ENCODE peak calls at places on chromosomes 16 and 17, in five cellular contexts. X, U, A, O and Q are unnamed samples.
A peak's percentile ranks its signal among the peaks of the same experiment; 100 is the strongest.

GRCh38 chr16:75497558-75497957 is 2.3 kb upstream of the CHST6 start:
- DNase-seq in X (no peak), U (no peak), A (no peak), O (no peak), Q (no peak)

GRCh38 chr17:63772801-63773271 is 561 bp downstream of the CCDC47 start:
- DNase-seq in A (no peak), X (peak; percentile 34), U (no peak), O (peak; percentile 31), Q (no peak)

GRCh38 chr17:45946841-45947256 is 52.2 kb upstream of the STH start:
- DNase-seq in O (no peak), U (no peak), X (no peak), A (no peak), Q (no peak)

GRCh38 chr17:76540381-76541300 is 797 bp downstream of the PRCD start:
- DNase-seq in U (peak; percentile 88), A (peak; percentile 98), X (peak; percentile 94), O (peak; percentile 73), Q (peak; percentile 95)

GRCh38 chr17:28199115-28199514 is 119.9 kb upstream of the TMEM97 start:
- DNase-seq in O (no peak), U (no peak), X (no peak), A (no peak), Q (no peak)

GRCh38 chr16:71929048-71929447 is 33.7 kb downstream of the IST1 start:
- DNase-seq in X (no peak), U (no peak), O (no peak), A (no peak), Q (peak; percentile 54)

GRCh38 chr16:27729516-27730304 is 179.8 kb downstream of the KATNIP start:
- DNase-seq in U (no peak), O (no peak), X (no peak), A (no peak), Q (peak; percentile 33)

GRCh38 chr17:40352044-40352778 is 12.3 kb downstream of the GJD3 start:
- DNase-seq in A (no peak), O (no peak), U (no peak), X (no peak), Q (no peak)

GRCh38 chr16:27112093-27112811 is 45.5 kb downstream of the C16orf82 start:
- DNase-seq in U (no peak), X (no peak), A (no peak), O (no peak), Q (no peak)

GRCh38 chr16:58299757-58300349 is 5.0 kb upstream of the PRSS54 start:
- DNase-seq in O (peak; percentile 26), U (peak; percentile 69), X (peak; percentile 12), A (peak; percentile 41), Q (peak; percentile 36)

GRCh38 chr17:8728991-8729390 is 15.6 kb downstream of the CCDC42 start:
- DNase-seq in A (no peak), U (no peak), O (no peak), X (no peak), Q (no peak)

GRCh38 chr16:57686577-57686976 is 8.0 kb upstream of the DRC7 start:
- DNase-seq in A (no peak), O (no peak), X (peak; percentile 70), U (no peak), Q (no peak)

GRCh38 chr16:87834668-87835473 is 34.4 kb downstream of the SLC7A5 start:
- DNase-seq in A (no peak), X (peak; percentile 81), U (no peak), O (no peak), Q (no peak)

GRCh38 chr16:51818342-51818944 is 667.4 kb upstream of the SALL1 start:
- DNase-seq in U (peak; percentile 89), A (no peak), O (peak; percentile 31), X (peak; percentile 46), Q (no peak)

GRCh38 chr17:48720263-48721008 is 1.9 kb downstream of the PRAC1 start:
- DNase-seq in X (no peak), U (no peak), A (no peak), O (no peak), Q (no peak)

GRCh38 chr17:71601894-71602504 is 518.8 kb upstream of the SOX9 start:
- DNase-seq in U (no peak), X (no peak), O (no peak), A (no peak), Q (no peak)

GRCh38 chr17:673200-673681 is 41.4 kb downstream of the VPS53 start:
- DNase-seq in O (no peak), A (no peak), U (peak; percentile 58), X (no peak), Q (no peak)

GRCh38 chr17:15091825-15092224 is 173.3 kb downstream of the PMP22 start:
- DNase-seq in X (peak; percentile 26), U (no peak), A (no peak), O (no peak), Q (no peak)

GRCh38 chr16:69326172-69326873 is 4.1 kb downstream of the PDF start:
- DNase-seq in A (no peak), O (peak; percentile 94), U (no peak), X (no peak), Q (no peak)

GRCh38 chr17:35051183-35051578 is 12.3 kb downstream of the RFFL start:
- DNase-seq in U (no peak), O (peak; percentile 81), X (no peak), A (no peak), Q (peak; percentile 71)

DNA sequence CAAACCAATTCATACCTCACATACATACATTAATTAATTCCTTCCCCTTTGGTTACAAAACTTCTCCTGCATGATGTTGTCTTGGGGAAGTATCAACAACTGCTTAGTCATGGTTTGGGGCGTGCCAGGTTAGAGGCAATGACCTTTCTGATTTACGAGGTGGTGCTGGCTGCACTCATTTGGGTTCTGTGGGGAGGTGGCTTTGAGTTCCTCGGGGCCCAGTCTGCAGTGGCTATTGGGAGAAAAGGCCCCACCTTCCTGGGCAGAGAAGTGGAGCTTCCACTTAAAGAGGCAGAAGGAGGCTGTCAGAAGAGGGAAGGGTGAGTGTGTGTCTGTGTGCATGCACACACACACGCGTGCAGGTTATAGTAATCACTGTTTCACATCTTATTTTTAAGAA is 10.2 kb upstream of the ETV4 start:
- DNase-seq in U (no peak), O (no peak), A (peak; percentile 81), X (peak; percentile 95), Q (no peak)
- TF ChIP-seq MAX in U (no peak), O (no peak), A (peak; percentile 37), X (peak; percentile 73), Q (no peak)

GRCh38 chr16:10920726-10921427 is 21.4 kb downstream of the DEXI start:
- DNase-seq in U (no peak), X (no peak), O (no peak), A (no peak), Q (no peak)
- TF ChIP-seq JUN in U (no peak), X (no peak), O (no peak), A (no peak), Q (no peak)

GRCh38 chr17:38704645-38705522 is at the start of gene MLLT6:
- DNase-seq in O (peak; percentile 64), U (no peak), X (peak; percentile 85), A (peak; percentile 83), Q (peak; percentile 65)

GRCh38 chr17:38702166-38702899 is 2.7 kb upstream of the MLLT6 start:
- DNase-seq in U (peak; percentile 81), A (peak; percentile 80), O (peak; percentile 86), X (peak; percentile 90), Q (peak; percentile 77)

GRCh38 chr17:38702900-38703741 is 2.0 kb upstream of the MLLT6 start:
- DNase-seq in U (no peak), O (no peak), X (no peak), A (no peak), Q (no peak)

GRCh38 chr17:38705523-38705802 is 390 bp downstream of the MLLT6 start:
- DNase-seq in A (peak; percentile 81), X (no peak), U (no peak), O (no peak), Q (no peak)

GRCh38 chr17:38703742-38704644 is 1.1 kb upstream of the MLLT6 start:
- DNase-seq in O (peak; percentile 100), U (peak; percentile 94), X (no peak), A (peak; percentile 85), Q (peak; percentile 21)
- H3K27ac ChIP-seq in O (peak overlapping the region; percentile 99), U (no peak overlapping the region), X (peak overlapping the region; percentile 82), A (peak overlapping the region; percentile 96), Q (peak overlapping the region; percentile 38)

GRCh38 chr16:53031323-53031942 is 21.3 kb downstream of the CHD9NB start:
- DNase-seq in X (no peak), O (no peak), U (no peak), A (no peak), Q (no peak)
- TF ChIP-seq MAX in X (no peak), O (no peak), U (no peak), A (no peak), Q (no peak)